ENCODE peak calls at places on chromosomes 7 and 10, in six cellular contexts. One of them, this sample, is unnamed.

GRCh38 chr7:146388928-146389327 is 272.3 kb downstream of the CNTNAP2 start:
- DNase-seq in GM12878: no peak
- DNase-seq in H1: no peak
- DNase-seq in A549: no peak
- DNase-seq in HepG2: no peak
- DNase-seq in K562: no peak
- DNase-seq in this sample: no peak

GRCh38 chr7:24779283-24779655 is 22.0 kb upstream of the GSDME start:
- DNase-seq in K562: no peak
- DNase-seq in A549: no peak
- DNase-seq in HepG2: no peak
- DNase-seq in H1: no peak
- DNase-seq in GM12878: no peak
- DNase-seq in this sample: no peak

GRCh38 chr7:133646493-133647154 is 393.7 kb downstream of the EXOC4 start:
- DNase-seq in HepG2: no peak
- DNase-seq in K562: no peak
- DNase-seq in A549: no peak
- DNase-seq in H1: no peak
- DNase-seq in GM12878: no peak
- DNase-seq in this sample: no peak

GRCh38 chr7:99125505-99125865 is 18.4 kb downstream of the SMURF1 start:
- DNase-seq in H1: no peak
- DNase-seq in A549: no peak
- DNase-seq in HepG2: no peak
- DNase-seq in K562: no peak
- DNase-seq in GM12878: no peak
- DNase-seq in this sample: no peak

GRCh38 chr10:1779796-1780195 is 42.5 kb upstream of the ADARB2 start:
- DNase-seq in HepG2: no peak
- DNase-seq in H1: no peak
- DNase-seq in K562: no peak
- DNase-seq in A549: no peak
- DNase-seq in GM12878: no peak
- DNase-seq in this sample: no peak

GRCh38 chr10:5564537-5565204 is 39.9 kb downstream of the CALML3 start:
- DNase-seq in A549: no peak
- DNase-seq in GM12878: no peak
- DNase-seq in H1: no peak
- DNase-seq in HepG2: no peak
- DNase-seq in K562: no peak
- DNase-seq in this sample: no peak

GRCh38 chr10:62381385-62382102 is 7.4 kb downstream of the ZNF365 start:
- DNase-seq in HepG2: no peak
- DNase-seq in K562: no peak
- DNase-seq in GM12878: no peak
- DNase-seq in A549: no peak
- DNase-seq in H1: no peak
- DNase-seq in this sample: no peak

GRCh38 chr10:19706904-19707303 is 109.3 kb upstream of the PLXDC2 start:
- DNase-seq in HepG2: no peak
- DNase-seq in K562: no peak
- DNase-seq in H1: no peak
- DNase-seq in A549: no peak
- DNase-seq in GM12878: no peak
- DNase-seq in this sample: no peak

GRCh38 chr7:154832557-154833138 is 170.3 kb downstream of the PAXIP1 start:
- DNase-seq in H1: peak; percentile 54
- DNase-seq in A549: peak; percentile 22
- DNase-seq in GM12878: no peak
- DNase-seq in K562: no peak
- DNase-seq in HepG2: peak; percentile 38
- DNase-seq in this sample: no peak

GRCh38 chr10:126234630-126235029 is 153.6 kb downstream of the ADAM12 start:
- DNase-seq in K562: no peak
- DNase-seq in GM12878: no peak
- DNase-seq in H1: no peak
- DNase-seq in HepG2: no peak
- DNase-seq in A549: no peak
- DNase-seq in this sample: no peak

GRCh38 chr10:132373241-132373955 is 23.6 kb upstream of the PWWP2B start:
- DNase-seq in GM12878: no peak
- DNase-seq in H1: no peak
- DNase-seq in A549: no peak
- DNase-seq in HepG2: no peak
- DNase-seq in K562: no peak
- DNase-seq in this sample: no peak

GRCh38 chr10:93386496-93387369 is 95.4 kb downstream of the MYOF start:
- DNase-seq in HepG2: no peak
- DNase-seq in K562: no peak
- DNase-seq in A549: no peak
- DNase-seq in H1: no peak
- DNase-seq in GM12878: no peak
- DNase-seq in this sample: no peak

GRCh38 chr7:44750424-44750823 is 1.8 kb downstream of the ZMIZ2 start:
- DNase-seq in K562: no peak
- DNase-seq in H1: no peak
- DNase-seq in GM12878: no peak
- DNase-seq in A549: no peak
- DNase-seq in HepG2: no peak
- DNase-seq in this sample: no peak

GRCh38 chr7:5439572-5440496 is 16.2 kb upstream of the TNRC18 start:
- DNase-seq in HepG2: peak; percentile 32
- DNase-seq in GM12878: no peak
- DNase-seq in A549: no peak
- DNase-seq in H1: no peak
- DNase-seq in K562: no peak
- DNase-seq in this sample: no peak

GRCh38 chr10:80613466-80613865 is 75.8 kb downstream of the SH2D4B start:
- DNase-seq in H1: no peak
- DNase-seq in K562: no peak
- DNase-seq in GM12878: no peak
- DNase-seq in A549: no peak
- DNase-seq in HepG2: no peak
- DNase-seq in this sample: no peak

GRCh38 chr10:23095404-23095965 is at the start of gene MSRB2:
- DNase-seq in GM12878: peak; percentile 73
- DNase-seq in H1: peak; percentile 82
- DNase-seq in K562: peak; percentile 96
- DNase-seq in A549: peak; percentile 84
- DNase-seq in HepG2: peak; percentile 86
- DNase-seq in this sample: peak; percentile 92

GRCh38 chr7:113292105-113292504 is 173.8 kb upstream of the SMIM30 start:
- DNase-seq in GM12878: no peak
- DNase-seq in A549: no peak
- DNase-seq in K562: no peak
- DNase-seq in HepG2: no peak
- DNase-seq in H1: no peak
- DNase-seq in this sample: no peak

GRCh38 chr10:124446830-124447740 is 2.8 kb downstream of the NKX1-2 start:
- DNase-seq in GM12878: no peak
- DNase-seq in K562: no peak
- DNase-seq in HepG2: no peak
- DNase-seq in H1: no peak
- DNase-seq in A549: no peak
- DNase-seq in this sample: no peak

GRCh38 chr7:5657901-5658300 is 123.6 kb downstream of the RNF216 start:
- DNase-seq in A549: no peak
- DNase-seq in HepG2: no peak
- DNase-seq in H1: no peak
- DNase-seq in GM12878: no peak
- DNase-seq in K562: no peak
- DNase-seq in this sample: peak; percentile 19

GRCh38 chr10:59283456-59284082 is 78.8 kb downstream of the FAM13C start:
- DNase-seq in K562: no peak
- DNase-seq in GM12878: no peak
- DNase-seq in H1: no peak
- DNase-seq in A549: no peak
- DNase-seq in HepG2: no peak
- DNase-seq in this sample: peak; percentile 7

DNA sequence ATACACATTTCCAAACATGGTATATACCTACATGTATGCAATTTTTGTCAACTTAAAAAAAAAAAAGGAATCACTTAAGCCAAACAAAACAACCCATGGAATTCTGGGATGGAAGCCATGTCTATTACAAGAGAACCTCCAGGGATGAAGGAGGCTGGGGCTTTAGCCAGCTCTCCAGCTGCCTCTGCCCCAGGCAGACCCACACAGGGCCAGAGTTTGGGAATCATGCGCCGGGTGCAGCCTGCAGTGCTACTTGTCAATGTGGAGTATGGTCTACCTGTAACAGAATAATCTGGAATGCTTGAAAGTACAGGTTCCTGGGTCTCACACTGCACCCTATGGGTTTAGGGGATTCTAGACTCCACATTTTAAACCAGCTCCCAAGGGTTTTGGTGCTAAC is 10.8 kb downstream of the ATP6V0E2 start:
- DNase-seq in GM12878: no peak
- DNase-seq in A549: no peak
- DNase-seq in H1: no peak
- DNase-seq in K562: no peak
- DNase-seq in HepG2: no peak
- DNase-seq in this sample: no peak
- TF ChIP-seq USF2 in GM12878: no peak
- TF ChIP-seq USF2 in A549: no peak
- TF ChIP-seq USF2 in H1: no peak
- TF ChIP-seq USF2 in K562: no peak
- TF ChIP-seq USF2 in HepG2: no peak
- TF ChIP-seq USF2 in this sample: no peak

GRCh38 chr7:31855530-31855929 is 168.5 kb downstream of the PPP1R17 start:
- DNase-seq in K562: no peak
- DNase-seq in H1: no peak
- DNase-seq in A549: no peak
- DNase-seq in GM12878: no peak
- DNase-seq in HepG2: no peak
- DNase-seq in this sample: no peak

GRCh38 chr7:31852438-31852837 is 165.4 kb downstream of the PPP1R17 start:
- DNase-seq in K562: no peak
- DNase-seq in GM12878: no peak
- DNase-seq in A549: no peak
- DNase-seq in HepG2: no peak
- DNase-seq in H1: no peak
- DNase-seq in this sample: no peak

GRCh38 chr7:31853380-31853779 is 166.4 kb downstream of the PPP1R17 start:
- DNase-seq in A549: no peak
- DNase-seq in H1: no peak
- DNase-seq in GM12878: no peak
- DNase-seq in HepG2: no peak
- DNase-seq in K562: no peak
- DNase-seq in this sample: peak; percentile 35

GRCh38 chr7:31850601-31851000 is 163.6 kb downstream of the PPP1R17 start:
- DNase-seq in H1: no peak
- DNase-seq in HepG2: no peak
- DNase-seq in A549: no peak
- DNase-seq in K562: no peak
- DNase-seq in GM12878: no peak
- DNase-seq in this sample: peak; percentile 9

DNA sequence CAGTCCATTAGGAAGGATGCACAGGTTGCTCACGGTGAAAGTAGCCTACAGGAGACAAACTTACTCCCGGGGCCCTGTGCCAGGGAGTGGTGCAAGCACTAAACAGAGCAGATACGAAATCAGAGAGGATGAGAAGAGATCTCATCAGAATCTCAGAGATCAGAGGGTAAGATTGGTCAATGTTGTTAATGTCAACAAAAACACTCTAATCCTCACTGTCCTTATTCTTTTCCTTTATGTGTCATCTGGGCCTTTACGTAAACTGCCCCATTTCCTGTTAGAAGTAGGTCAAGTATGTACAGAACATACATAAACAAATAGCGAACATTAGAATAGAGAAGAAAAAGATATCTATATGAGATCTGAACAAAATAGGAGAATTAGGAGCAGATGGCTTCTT is 163.1 kb downstream of the PPP1R17 start:
- DNase-seq in H1: no peak
- DNase-seq in HepG2: no peak
- DNase-seq in GM12878: no peak
- DNase-seq in A549: no peak
- DNase-seq in K562: no peak
- DNase-seq in this sample: peak; percentile 63
- TF ChIP-seq CEBPB in H1: no peak
- TF ChIP-seq CEBPB in HepG2: no peak
- TF ChIP-seq CEBPB in GM12878: no peak
- TF ChIP-seq CEBPB in A549: no peak
- TF ChIP-seq CEBPB in K562: no peak
- TF ChIP-seq CEBPB in this sample: peak; percentile 40

GRCh38 chr7:29315302-29316270 is 121.0 kb downstream of the CHN2 start:
- DNase-seq in H1: no peak
- DNase-seq in A549: no peak
- DNase-seq in GM12878: no peak
- DNase-seq in HepG2: no peak
- DNase-seq in K562: no peak
- DNase-seq in this sample: no peak

GRCh38 chr7:29320577-29320976 is 126.0 kb downstream of the CHN2 start:
- DNase-seq in A549: no peak
- DNase-seq in H1: no peak
- DNase-seq in GM12878: no peak
- DNase-seq in K562: no peak
- DNase-seq in HepG2: no peak
- DNase-seq in this sample: no peak

GRCh38 chr7:29318853-29319718 is 124.5 kb downstream of the CHN2 start:
- DNase-seq in A549: no peak
- DNase-seq in HepG2: no peak
- DNase-seq in H1: no peak
- DNase-seq in GM12878: no peak
- DNase-seq in K562: no peak
- DNase-seq in this sample: no peak

GRCh38 chr7:29322023-29322712 is 127.6 kb downstream of the CHN2 start:
- DNase-seq in HepG2: no peak
- DNase-seq in K562: no peak
- DNase-seq in A549: no peak
- DNase-seq in H1: no peak
- DNase-seq in GM12878: no peak
- DNase-seq in this sample: no peak

GRCh38 chr7:29319719-29320521 is 125.3 kb downstream of the CHN2 start:
- DNase-seq in H1: no peak
- DNase-seq in K562: no peak
- DNase-seq in GM12878: peak; percentile 27
- DNase-seq in HepG2: no peak
- DNase-seq in A549: no peak
- DNase-seq in this sample: no peak
- TF ChIP-seq USF2 in H1: no peak
- TF ChIP-seq USF2 in K562: no peak
- TF ChIP-seq USF2 in GM12878: no peak
- TF ChIP-seq USF2 in HepG2: no peak
- TF ChIP-seq USF2 in A549: no peak
- TF ChIP-seq USF2 in this sample: no peak

DNA sequence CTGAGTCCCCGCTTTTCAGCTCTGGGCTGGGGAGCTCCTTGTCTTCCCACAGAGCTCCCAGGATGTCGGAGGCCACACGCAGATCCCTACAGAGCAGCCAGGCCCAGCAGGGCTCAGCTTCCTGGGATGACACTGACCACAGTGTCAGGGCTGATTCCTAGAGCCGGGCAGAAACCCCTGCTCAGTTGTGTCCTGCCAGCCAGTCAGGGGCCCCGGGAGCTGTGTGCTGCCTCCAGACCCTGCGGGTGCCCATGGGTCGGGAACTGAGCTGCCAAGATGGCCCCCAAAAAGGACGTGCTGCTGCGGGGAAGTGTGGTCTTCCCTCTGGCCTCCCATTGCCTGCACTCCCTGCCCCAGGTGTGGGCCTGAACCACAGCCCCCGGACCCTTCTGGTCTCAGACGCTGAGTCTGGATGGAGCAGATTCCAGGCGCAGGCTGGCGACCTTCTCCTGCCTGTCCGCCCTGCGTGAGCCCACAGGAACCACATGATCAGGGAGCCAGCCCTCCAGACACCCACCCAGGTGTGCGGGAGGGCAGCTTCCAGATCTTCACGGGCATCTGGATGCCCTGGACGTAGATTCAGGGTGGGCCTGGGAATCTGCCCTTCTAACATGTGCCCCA is 217.4 kb downstream of the MAD1L1 start:
- DNase-seq in A549: no peak
- DNase-seq in K562: no peak
- DNase-seq in H1: peak; percentile 41
- DNase-seq in HepG2: no peak
- DNase-seq in GM12878: no peak
- DNase-seq in this sample: no peak
- TF ChIP-seq CEBPB in A549: no peak
- TF ChIP-seq CEBPB in K562: no peak
- TF ChIP-seq CEBPB in H1: no peak
- TF ChIP-seq CEBPB in HepG2: no peak
- TF ChIP-seq CEBPB in GM12878: no peak
- TF ChIP-seq CEBPB in this sample: no peak